ENCODE peak calls at places on chromosomes 6 and 20, in four cellular contexts. V is heart left ventricle; W is Kasumi-1; H is activated CD4-positive, alpha-beta T cell treated with anti-CD3 and anti-CD28 coated beads, Interleukin-2, amount 50 U/mL, for 48 hours. U is an unnamed sample.

GRCh38 chr6:11495565-11496145 is 41.9 kb upstream of the TMEM170B start:
- DNase-seq in W (no peak), H (no peak), V (no peak), U (no peak)

GRCh38 chr6:79544299-79544927 is 7.2 kb upstream of the LCA5 start:
- DNase-seq in V (no peak), H (no peak), W (no peak), U (no peak)

GRCh38 chr6:22829070-22829469 is 259.7 kb downstream of the HDGFL1 start:
- DNase-seq in V (no peak), W (no peak), H (no peak), U (no peak)

GRCh38 chr6:116265081-116265829 is 11.4 kb upstream of the TSPYL4 start:
- DNase-seq in W (no peak), H (no peak), V (peak), U (no peak)

GRCh38 chr6:106974337-106974998 is at the start of gene CD24:
- DNase-seq in W (no peak), V (no peak), H (peak), U (no peak)

GRCh38 chr6:137571854-137572253 is 77.7 kb upstream of the OLIG3 start:
- DNase-seq in H (peak), V (no peak), W (peak), U (peak)

GRCh38 chr20:13034936-13035335 is 26.2 kb downstream of the SPTLC3 start:
- DNase-seq in W (no peak), H (no peak), V (no peak), U (no peak)

GRCh38 chr20:43558412-43559146 is at the start of gene SGK2:
- DNase-seq in W (no peak), H (no peak), V (no peak), U (no peak)

GRCh38 chr6:127176175-127176574 is 57.7 kb downstream of the RSPO3 start:
- DNase-seq in V (no peak), H (no peak), W (no peak), U (no peak)

GRCh38 chr6:52591832-52592231 is 15.0 kb upstream of the TRAM2 start:
- DNase-seq in H (no peak), W (no peak), V (no peak), U (no peak)

GRCh38 chr20:63708301-63709148 is 686 bp downstream of the ZGPAT start:
- DNase-seq in H (no peak), V (no peak), W (no peak), U (no peak)

GRCh38 chr20:14622796-14623195 is 285.4 kb upstream of the FLRT3 start:
- DNase-seq in W (no peak), H (no peak), V (no peak), U (no peak)

GRCh38 chr6:170031096-170031471 is 259.8 kb downstream of the DLL1 start:
- DNase-seq in W (no peak), V (no peak), H (no peak), U (no peak)

GRCh38 chr6:112163295-112164257 is 76.2 kb downstream of the FAM229B start:
- DNase-seq in H (peak), V (peak), W (peak), U (peak)

GRCh38 chr6:15872252-15873103 is 209.7 kb upstream of the DTNBP1 start:
- DNase-seq in H (no peak), V (no peak), W (no peak), U (no peak)

GRCh38 chr6:29938746-29939508 is 3.4 kb upstream of the HLA-A start:
- DNase-seq in H (no peak), V (no peak), W (no peak), U (no peak)

GRCh38 chr6:161257778-161258457 is 15.9 kb downstream of the AGPAT4 start:
- DNase-seq in V (no peak), H (no peak), W (no peak), U (no peak)

GRCh38 chr6:106823732-106824351 is 150.7 kb downstream of the CD24 start:
- DNase-seq in H (no peak), W (no peak), V (no peak), U (no peak)

GRCh38 chr6:456887-457286 is 65.3 kb downstream of the IRF4 start:
- DNase-seq in V (no peak), W (no peak), H (no peak), U (no peak)

U was measured in activated CD4-positive, alpha-beta memory T cell treated with anti-CD3 and anti-CD28 coated beads, Interleukin-2, amount 10 ng/mL, durations not matched to agents 7 days and 5 days.